ENCODE peak calls at places on chromosomes 5 and 9, in seven cellular contexts. One of them, this sample, is unnamed.

GRCh38 chr5:72509401-72509800 is 2.2 kb upstream of the ZNF366 start:
- DNase-seq in SIG-M5: no peak
- DNase-seq in stimulated activated CD4-positive, alpha-beta T cell treated with anti-CD3 and anti-CD28 coated beads, Interleukin-4, amount 100 ng/mL, for 4 hours: no peak
- DNase-seq in activated naive CD4-positive, alpha-beta T cell: no peak
- DNase-seq in NCI-H748 treated with DMSO at 0.1 percent for 48 hours: no peak
- DNase-seq in NCI-H460: no peak
- DNase-seq in endodermal cell: peak
- DNase-seq in this sample: no peak

GRCh38 chr5:1503301-1504243 is 20.2 kb downstream of the LPCAT1 start:
- DNase-seq in SIG-M5: peak
- DNase-seq in stimulated activated CD4-positive, alpha-beta T cell treated with anti-CD3 and anti-CD28 coated beads, Interleukin-4, amount 100 ng/mL, for 4 hours: no peak
- DNase-seq in activated naive CD4-positive, alpha-beta T cell: no peak
- DNase-seq in NCI-H748 treated with DMSO at 0.1 percent for 48 hours: no peak
- DNase-seq in NCI-H460: no peak
- DNase-seq in endodermal cell: no peak
- DNase-seq in this sample: no peak

GRCh38 chr5:181221792-181222629 is 1.1 kb upstream of the TRIM41 start:
- DNase-seq in SIG-M5: no peak
- DNase-seq in stimulated activated CD4-positive, alpha-beta T cell treated with anti-CD3 and anti-CD28 coated beads, Interleukin-4, amount 100 ng/mL, for 4 hours: peak
- DNase-seq in activated naive CD4-positive, alpha-beta T cell: no peak
- DNase-seq in NCI-H748 treated with DMSO at 0.1 percent for 48 hours: no peak
- DNase-seq in NCI-H460: peak
- DNase-seq in endodermal cell: peak
- DNase-seq in this sample: peak

GRCh38 chr5:161058751-161059150 is 206.7 kb upstream of the ATP10B start:
- DNase-seq in SIG-M5: no peak
- DNase-seq in stimulated activated CD4-positive, alpha-beta T cell treated with anti-CD3 and anti-CD28 coated beads, Interleukin-4, amount 100 ng/mL, for 4 hours: no peak
- DNase-seq in activated naive CD4-positive, alpha-beta T cell: no peak
- DNase-seq in NCI-H748 treated with DMSO at 0.1 percent for 48 hours: no peak
- DNase-seq in NCI-H460: no peak
- DNase-seq in endodermal cell: no peak
- DNase-seq in this sample: no peak

GRCh38 chr9:14209399-14209990 is 104.4 kb downstream of the NFIB start:
- DNase-seq in SIG-M5: no peak
- DNase-seq in stimulated activated CD4-positive, alpha-beta T cell treated with anti-CD3 and anti-CD28 coated beads, Interleukin-4, amount 100 ng/mL, for 4 hours: no peak
- DNase-seq in activated naive CD4-positive, alpha-beta T cell: no peak
- DNase-seq in NCI-H748 treated with DMSO at 0.1 percent for 48 hours: peak
- DNase-seq in NCI-H460: no peak
- DNase-seq in endodermal cell: no peak
- DNase-seq in this sample: no peak

GRCh38 chr5:169728-170094 is 21.6 kb upstream of the LRRC14B start:
- DNase-seq in SIG-M5: no peak
- DNase-seq in stimulated activated CD4-positive, alpha-beta T cell treated with anti-CD3 and anti-CD28 coated beads, Interleukin-4, amount 100 ng/mL, for 4 hours: no peak
- DNase-seq in activated naive CD4-positive, alpha-beta T cell: no peak
- DNase-seq in NCI-H748 treated with DMSO at 0.1 percent for 48 hours: no peak
- DNase-seq in NCI-H460: no peak
- DNase-seq in endodermal cell: no peak
- DNase-seq in this sample: no peak

GRCh38 chr9:18238254-18238653 is 235.7 kb upstream of the ADAMTSL1 start:
- DNase-seq in SIG-M5: no peak
- DNase-seq in stimulated activated CD4-positive, alpha-beta T cell treated with anti-CD3 and anti-CD28 coated beads, Interleukin-4, amount 100 ng/mL, for 4 hours: no peak
- DNase-seq in activated naive CD4-positive, alpha-beta T cell: no peak
- DNase-seq in NCI-H748 treated with DMSO at 0.1 percent for 48 hours: no peak
- DNase-seq in NCI-H460: peak
- DNase-seq in endodermal cell: no peak
- DNase-seq in this sample: no peak

GRCh38 chr9:120344230-120344629 is 235.7 kb downstream of the CDK5RAP2 start:
- DNase-seq in SIG-M5: no peak
- DNase-seq in stimulated activated CD4-positive, alpha-beta T cell treated with anti-CD3 and anti-CD28 coated beads, Interleukin-4, amount 100 ng/mL, for 4 hours: no peak
- DNase-seq in activated naive CD4-positive, alpha-beta T cell: no peak
- DNase-seq in NCI-H748 treated with DMSO at 0.1 percent for 48 hours: no peak
- DNase-seq in NCI-H460: peak
- DNase-seq in endodermal cell: no peak
- DNase-seq in this sample: peak

GRCh38 chr9:2093920-2094597 is 78.9 kb downstream of the SMARCA2 start:
- DNase-seq in SIG-M5: no peak
- DNase-seq in stimulated activated CD4-positive, alpha-beta T cell treated with anti-CD3 and anti-CD28 coated beads, Interleukin-4, amount 100 ng/mL, for 4 hours: no peak
- DNase-seq in activated naive CD4-positive, alpha-beta T cell: no peak
- DNase-seq in NCI-H748 treated with DMSO at 0.1 percent for 48 hours: no peak
- DNase-seq in NCI-H460: no peak
- DNase-seq in endodermal cell: peak
- DNase-seq in this sample: no peak

GRCh38 chr5:136065588-136065987 is 36.8 kb downstream of the TGFBI start:
- DNase-seq in SIG-M5: no peak
- DNase-seq in stimulated activated CD4-positive, alpha-beta T cell treated with anti-CD3 and anti-CD28 coated beads, Interleukin-4, amount 100 ng/mL, for 4 hours: no peak
- DNase-seq in activated naive CD4-positive, alpha-beta T cell: no peak
- DNase-seq in NCI-H748 treated with DMSO at 0.1 percent for 48 hours: no peak
- DNase-seq in NCI-H460: no peak
- DNase-seq in endodermal cell: peak
- DNase-seq in this sample: no peak

This sample was measured in AG09319.